ENCODE peak calls at places on chromosomes 6 and 20, in nine cellular contexts. One of them, this sample, is unnamed.

GRCh38 chr20:38536310-38536709 is 44.7 kb upstream of the ADIG start:
- DNase-seq in hepatocyte: no peak
- DNase-seq in CD4-positive, alpha-beta memory T cell: no peak
- DNase-seq in heart left ventricle: no peak
- DNase-seq in endodermal cell: no peak
- DNase-seq in mesendoderm: no peak
- DNase-seq in CD8-positive, alpha-beta T cell: no peak
- DNase-seq in right lobe of liver: no peak
- DNase-seq in colonic mucosa: no peak
- DNase-seq in this sample: no peak

GRCh38 chr20:24131684-24132083 is 143.1 kb upstream of the GGTLC1 start:
- DNase-seq in CD8-positive, alpha-beta T cell: no peak
- DNase-seq in hepatocyte: no peak
- DNase-seq in heart left ventricle: no peak
- DNase-seq in colonic mucosa: no peak
- DNase-seq in endodermal cell: no peak
- DNase-seq in right lobe of liver: no peak
- DNase-seq in CD4-positive, alpha-beta memory T cell: no peak
- DNase-seq in mesendoderm: no peak
- DNase-seq in this sample: no peak

GRCh38 chr6:116680880-116681672 is at the start of gene KPNA5:
- DNase-seq in mesendoderm: peak
- DNase-seq in right lobe of liver: peak
- DNase-seq in colonic mucosa: peak
- DNase-seq in hepatocyte: peak
- DNase-seq in endodermal cell: peak
- DNase-seq in CD4-positive, alpha-beta memory T cell: peak
- DNase-seq in heart left ventricle: peak
- DNase-seq in CD8-positive, alpha-beta T cell: peak
- DNase-seq in this sample: peak

GRCh38 chr20:20410678-20411077 is 42.8 kb downstream of the INSM1 start:
- DNase-seq in right lobe of liver: peak
- DNase-seq in CD8-positive, alpha-beta T cell: no peak
- DNase-seq in hepatocyte: peak
- DNase-seq in endodermal cell: peak
- DNase-seq in CD4-positive, alpha-beta memory T cell: no peak
- DNase-seq in mesendoderm: peak
- DNase-seq in heart left ventricle: peak
- DNase-seq in colonic mucosa: peak
- DNase-seq in this sample: no peak

GRCh38 chr6:170438402-170438753 is 114.7 kb downstream of the PSMB1 start:
- DNase-seq in hepatocyte: peak
- DNase-seq in right lobe of liver: peak
- DNase-seq in heart left ventricle: peak
- DNase-seq in endodermal cell: peak
- DNase-seq in CD4-positive, alpha-beta memory T cell: no peak
- DNase-seq in mesendoderm: peak
- DNase-seq in CD8-positive, alpha-beta T cell: no peak
- DNase-seq in colonic mucosa: peak
- DNase-seq in this sample: peak

GRCh38 chr6:5511924-5512323 is 250.6 kb downstream of the FARS2 start:
- DNase-seq in CD4-positive, alpha-beta memory T cell: no peak
- DNase-seq in colonic mucosa: no peak
- DNase-seq in endodermal cell: no peak
- DNase-seq in CD8-positive, alpha-beta T cell: no peak
- DNase-seq in right lobe of liver: no peak
- DNase-seq in mesendoderm: no peak
- DNase-seq in heart left ventricle: no peak
- DNase-seq in hepatocyte: no peak
- DNase-seq in this sample: no peak

GRCh38 chr6:26217714-26218075 is 130.5 kb downstream of the HFE start:
- DNase-seq in right lobe of liver: no peak
- DNase-seq in mesendoderm: peak
- DNase-seq in heart left ventricle: peak
- DNase-seq in CD8-positive, alpha-beta T cell: no peak
- DNase-seq in colonic mucosa: peak
- DNase-seq in endodermal cell: peak
- DNase-seq in hepatocyte: no peak
- DNase-seq in CD4-positive, alpha-beta memory T cell: no peak
- DNase-seq in this sample: no peak

GRCh38 chr20:14114049-14114448 is 118.7 kb downstream of the MACROD2 start:
- DNase-seq in right lobe of liver: no peak
- DNase-seq in endodermal cell: no peak
- DNase-seq in CD8-positive, alpha-beta T cell: no peak
- DNase-seq in hepatocyte: no peak
- DNase-seq in colonic mucosa: no peak
- DNase-seq in mesendoderm: no peak
- DNase-seq in heart left ventricle: no peak
- DNase-seq in CD4-positive, alpha-beta memory T cell: no peak
- DNase-seq in this sample: no peak

GRCh38 chr6:154732824-154733609 is at the start of gene SCAF8:
- DNase-seq in CD4-positive, alpha-beta memory T cell: peak
- DNase-seq in hepatocyte: peak
- DNase-seq in heart left ventricle: peak
- DNase-seq in colonic mucosa: peak
- DNase-seq in CD8-positive, alpha-beta T cell: peak
- DNase-seq in mesendoderm: peak
- DNase-seq in endodermal cell: peak
- DNase-seq in right lobe of liver: peak
- DNase-seq in this sample: peak

GRCh38 chr6:26743157-26743821 is 83.7 kb upstream of the ZNF322 start:
- DNase-seq in endodermal cell: peak
- DNase-seq in CD8-positive, alpha-beta T cell: no peak
- DNase-seq in heart left ventricle: no peak
- DNase-seq in CD4-positive, alpha-beta memory T cell: no peak
- DNase-seq in colonic mucosa: no peak
- DNase-seq in mesendoderm: peak
- DNase-seq in hepatocyte: peak
- DNase-seq in right lobe of liver: no peak
- DNase-seq in this sample: peak

GRCh38 chr6:63862486-63863198 is 227.0 kb downstream of the PHF3 start:
- DNase-seq in mesendoderm: no peak
- DNase-seq in endodermal cell: no peak
- DNase-seq in heart left ventricle: no peak
- DNase-seq in colonic mucosa: no peak
- DNase-seq in hepatocyte: no peak
- DNase-seq in right lobe of liver: no peak
- DNase-seq in CD4-positive, alpha-beta memory T cell: no peak
- DNase-seq in CD8-positive, alpha-beta T cell: no peak
- DNase-seq in this sample: no peak

GRCh38 chr20:58174708-58175287 is 53.7 kb downstream of the ANKRD60 start:
- DNase-seq in mesendoderm: no peak
- DNase-seq in CD4-positive, alpha-beta memory T cell: no peak
- DNase-seq in CD8-positive, alpha-beta T cell: no peak
- DNase-seq in colonic mucosa: peak
- DNase-seq in hepatocyte: no peak
- DNase-seq in endodermal cell: no peak
- DNase-seq in right lobe of liver: no peak
- DNase-seq in heart left ventricle: peak
- DNase-seq in this sample: peak

GRCh38 chr6:147384737-147385710 is 123.5 kb upstream of the SAMD5 start:
- DNase-seq in colonic mucosa: no peak
- DNase-seq in CD8-positive, alpha-beta T cell: no peak
- DNase-seq in endodermal cell: no peak
- DNase-seq in CD4-positive, alpha-beta memory T cell: no peak
- DNase-seq in hepatocyte: no peak
- DNase-seq in right lobe of liver: no peak
- DNase-seq in heart left ventricle: no peak
- DNase-seq in mesendoderm: no peak
- DNase-seq in this sample: no peak

GRCh38 chr6:139295906-139296305 is 4.1 kb upstream of the TXLNB start:
- DNase-seq in endodermal cell: no peak
- DNase-seq in heart left ventricle: no peak
- DNase-seq in colonic mucosa: no peak
- DNase-seq in mesendoderm: no peak
- DNase-seq in CD8-positive, alpha-beta T cell: no peak
- DNase-seq in right lobe of liver: no peak
- DNase-seq in hepatocyte: no peak
- DNase-seq in CD4-positive, alpha-beta memory T cell: no peak
- DNase-seq in this sample: no peak

GRCh38 chr6:132763269-132763668 is 5.6 kb upstream of the VNN2 start:
- DNase-seq in CD8-positive, alpha-beta T cell: peak
- DNase-seq in hepatocyte: no peak
- DNase-seq in endodermal cell: peak
- DNase-seq in colonic mucosa: peak
- DNase-seq in mesendoderm: peak
- DNase-seq in right lobe of liver: no peak
- DNase-seq in CD4-positive, alpha-beta memory T cell: peak
- DNase-seq in heart left ventricle: no peak
- DNase-seq in this sample: no peak

GRCh38 chr6:132607544-132608233 is 16.4 kb downstream of the TAAR2 start:
- DNase-seq in colonic mucosa: no peak
- DNase-seq in right lobe of liver: no peak
- DNase-seq in hepatocyte: no peak
- DNase-seq in endodermal cell: no peak
- DNase-seq in CD4-positive, alpha-beta memory T cell: no peak
- DNase-seq in CD8-positive, alpha-beta T cell: no peak
- DNase-seq in mesendoderm: no peak
- DNase-seq in heart left ventricle: no peak
- DNase-seq in this sample: no peak

GRCh38 chr6:159884720-159885119 is 6.1 kb upstream of the MAS1 start:
- DNase-seq in heart left ventricle: no peak
- DNase-seq in endodermal cell: no peak
- DNase-seq in CD8-positive, alpha-beta T cell: no peak
- DNase-seq in hepatocyte: no peak
- DNase-seq in CD4-positive, alpha-beta memory T cell: no peak
- DNase-seq in mesendoderm: no peak
- DNase-seq in colonic mucosa: no peak
- DNase-seq in right lobe of liver: no peak
- DNase-seq in this sample: no peak

GRCh38 chr20:37209661-37210314 is 30.4 kb upstream of the MROH8 start:
- DNase-seq in CD4-positive, alpha-beta memory T cell: no peak
- DNase-seq in colonic mucosa: no peak
- DNase-seq in heart left ventricle: no peak
- DNase-seq in mesendoderm: no peak
- DNase-seq in right lobe of liver: no peak
- DNase-seq in CD8-positive, alpha-beta T cell: no peak
- DNase-seq in endodermal cell: peak
- DNase-seq in hepatocyte: peak
- DNase-seq in this sample: no peak

GRCh38 chr6:27545271-27546046 is 72.6 kb upstream of the ZNF184 start:
- DNase-seq in right lobe of liver: no peak
- DNase-seq in mesendoderm: peak
- DNase-seq in endodermal cell: peak
- DNase-seq in colonic mucosa: peak
- DNase-seq in heart left ventricle: no peak
- DNase-seq in CD4-positive, alpha-beta memory T cell: no peak
- DNase-seq in CD8-positive, alpha-beta T cell: no peak
- DNase-seq in hepatocyte: peak
- DNase-seq in this sample: no peak

DNA sequence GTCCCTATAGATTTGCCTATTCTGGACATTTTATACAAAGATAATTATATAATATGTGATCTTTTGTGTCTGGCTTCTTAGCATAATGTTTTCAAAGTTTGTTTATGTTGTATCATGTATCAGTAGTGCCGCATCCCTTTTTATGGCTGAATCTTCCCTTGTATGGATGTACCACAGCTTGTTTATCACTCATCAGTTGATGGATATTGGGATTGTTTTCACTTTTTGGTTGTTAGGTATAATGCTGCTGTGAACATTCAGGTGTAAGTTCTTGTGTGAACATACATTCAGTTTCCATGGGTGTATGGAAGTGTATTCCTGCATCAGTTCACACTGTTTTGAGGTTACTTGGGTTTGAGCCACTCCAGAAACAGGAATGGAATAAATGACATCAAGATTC is 4.3 kb downstream of the TM9SF4 start:
- DNase-seq in right lobe of liver: no peak
- DNase-seq in CD4-positive, alpha-beta memory T cell: no peak
- DNase-seq in heart left ventricle: no peak
- DNase-seq in CD8-positive, alpha-beta T cell: no peak
- DNase-seq in hepatocyte: no peak
- DNase-seq in mesendoderm: no peak
- DNase-seq in colonic mucosa: no peak
- DNase-seq in endodermal cell: no peak
- DNase-seq in this sample: no peak
- H3K27ac ChIP-seq in right lobe of liver: no peak
- H3K27ac ChIP-seq in CD4-positive, alpha-beta memory T cell: no peak
- H3K27ac ChIP-seq in heart left ventricle: no peak
- H3K27ac ChIP-seq in CD8-positive, alpha-beta T cell: no peak
- H3K27ac ChIP-seq in hepatocyte: no peak
- H3K27ac ChIP-seq in mesendoderm: no peak
- H3K27ac ChIP-seq in colonic mucosa: no peak
- H3K27ac ChIP-seq in endodermal cell: no peak
- H3K27ac ChIP-seq in this sample: no peak

GRCh38 chr6:36685926-36686667 is 7.6 kb downstream of the CDKN1A start:
- DNase-seq in endodermal cell: peak
- DNase-seq in CD4-positive, alpha-beta memory T cell: no peak
- DNase-seq in heart left ventricle: no peak
- DNase-seq in right lobe of liver: no peak
- DNase-seq in CD8-positive, alpha-beta T cell: no peak
- DNase-seq in mesendoderm: no peak
- DNase-seq in colonic mucosa: no peak
- DNase-seq in hepatocyte: no peak
- DNase-seq in this sample: no peak
- H3K27ac ChIP-seq in endodermal cell: no peak
- H3K27ac ChIP-seq in CD4-positive, alpha-beta memory T cell: no peak
- H3K27ac ChIP-seq in heart left ventricle: no peak
- H3K27ac ChIP-seq in right lobe of liver: no peak
- H3K27ac ChIP-seq in CD8-positive, alpha-beta T cell: no peak
- H3K27ac ChIP-seq in mesendoderm: no peak
- H3K27ac ChIP-seq in colonic mucosa: no peak
- H3K27ac ChIP-seq in hepatocyte: no peak
- H3K27ac ChIP-seq in this sample: peak

GRCh38 chr6:54134934-54135333 is 23.7 kb downstream of the MLIP start:
- DNase-seq in endodermal cell: no peak
- DNase-seq in colonic mucosa: no peak
- DNase-seq in right lobe of liver: no peak
- DNase-seq in mesendoderm: no peak
- DNase-seq in CD4-positive, alpha-beta memory T cell: no peak
- DNase-seq in hepatocyte: no peak
- DNase-seq in heart left ventricle: no peak
- DNase-seq in CD8-positive, alpha-beta T cell: no peak
- DNase-seq in this sample: no peak
- H3K27ac ChIP-seq in endodermal cell: no peak
- H3K27ac ChIP-seq in colonic mucosa: no peak
- H3K27ac ChIP-seq in right lobe of liver: peak
- H3K27ac ChIP-seq in mesendoderm: no peak
- H3K27ac ChIP-seq in CD4-positive, alpha-beta memory T cell: no peak
- H3K27ac ChIP-seq in hepatocyte: no peak
- H3K27ac ChIP-seq in heart left ventricle: no peak
- H3K27ac ChIP-seq in CD8-positive, alpha-beta T cell: no peak
- H3K27ac ChIP-seq in this sample: no peak

GRCh38 chr6:148440021-148440420 is 97.4 kb downstream of the SASH1 start:
- DNase-seq in mesendoderm: no peak
- DNase-seq in right lobe of liver: no peak
- DNase-seq in hepatocyte: no peak
- DNase-seq in endodermal cell: peak
- DNase-seq in heart left ventricle: no peak
- DNase-seq in CD4-positive, alpha-beta memory T cell: no peak
- DNase-seq in CD8-positive, alpha-beta T cell: no peak
- DNase-seq in colonic mucosa: no peak
- DNase-seq in this sample: no peak
- H3K27ac ChIP-seq in mesendoderm: no peak
- H3K27ac ChIP-seq in right lobe of liver: no peak
- H3K27ac ChIP-seq in hepatocyte: peak
- H3K27ac ChIP-seq in endodermal cell: no peak
- H3K27ac ChIP-seq in heart left ventricle: no peak
- H3K27ac ChIP-seq in CD4-positive, alpha-beta memory T cell: no peak
- H3K27ac ChIP-seq in CD8-positive, alpha-beta T cell: no peak
- H3K27ac ChIP-seq in colonic mucosa: no peak
- H3K27ac ChIP-seq in this sample: no peak

GRCh38 chr6:6744551-6744950 is 156.0 kb downstream of the LY86 start:
- DNase-seq in hepatocyte: no peak
- DNase-seq in colonic mucosa: no peak
- DNase-seq in mesendoderm: no peak
- DNase-seq in heart left ventricle: no peak
- DNase-seq in CD8-positive, alpha-beta T cell: no peak
- DNase-seq in right lobe of liver: no peak
- DNase-seq in endodermal cell: no peak
- DNase-seq in CD4-positive, alpha-beta memory T cell: no peak
- DNase-seq in this sample: no peak
- H3K27ac ChIP-seq in hepatocyte: no peak
- H3K27ac ChIP-seq in colonic mucosa: no peak
- H3K27ac ChIP-seq in mesendoderm: no peak
- H3K27ac ChIP-seq in heart left ventricle: no peak
- H3K27ac ChIP-seq in CD8-positive, alpha-beta T cell: no peak
- H3K27ac ChIP-seq in right lobe of liver: no peak
- H3K27ac ChIP-seq in endodermal cell: no peak
- H3K27ac ChIP-seq in CD4-positive, alpha-beta memory T cell: no peak
- H3K27ac ChIP-seq in this sample: no peak

This sample was measured in kidney.